ENCODE peak calls at places on chromosomes 11 and 22, in four cellular contexts. J is H1, U is WTC11, D is SK-N-SH. Z is an unnamed sample.

GRCh38 chr22:22815397-22816170 is 72.0 kb upstream of the IGLL5 start:
- DNase-seq in U (no peak), D (no peak), J (no peak), Z (no peak)

GRCh38 chr11:36746886-36747710 is 149.1 kb upstream of the RAG2 start:
- DNase-seq in D (peak), J (peak), U (peak), Z (peak)

GRCh38 chr11:130636672-130637463 is 188.4 kb downstream of the ADAMTS15 start:
- DNase-seq in J (no peak), U (no peak), D (no peak), Z (no peak)

GRCh38 chr22:17171313-17172171 is 12.5 kb upstream of the HDHD5 start:
- DNase-seq in U (peak), D (peak), J (peak), Z (peak)

GRCh38 chr22:26170795-26171194 is 1.5 kb downstream of the SEZ6L start:
- DNase-seq in U (peak), J (no peak), D (peak), Z (peak)

GRCh38 chr11:57474017-57474750 is 13.9 kb downstream of the RTN4RL2 start:
- DNase-seq in D (peak), J (no peak), U (no peak), Z (peak)

GRCh38 chr11:31809857-31810778 is 1.0 kb downstream of the PAX6 start:
- DNase-seq in J (no peak), U (peak), D (peak), Z (peak)

GRCh38 chr11:28243057-28243456 is 134.9 kb downstream of the METTL15 start:
- DNase-seq in J (no peak), U (no peak), D (no peak), Z (no peak)

GRCh38 chr11:71080239-71081097 is 171.9 kb downstream of the SHANK2 start:
- DNase-seq in U (peak), J (peak), D (peak), Z (peak)

GRCh38 chr11:86502137-86502536 is 127.5 kb downstream of the CCDC81 start:
- DNase-seq in J (no peak), D (no peak), U (no peak), Z (no peak)

GRCh38 chr11:120121914-120122473 is 15.9 kb downstream of the TRIM29 start:
- DNase-seq in D (no peak), J (no peak), U (no peak), Z (no peak)

GRCh38 chr11:353315-353857 is 15.9 kb upstream of the B4GALNT4 start:
- DNase-seq in U (no peak), J (no peak), D (no peak), Z (no peak)

GRCh38 chr11:94196363-94196762 is 67.7 kb downstream of the PANX1 start:
- DNase-seq in U (no peak), D (no peak), J (no peak), Z (no peak)

GRCh38 chr11:16572946-16573345 is 165.5 kb upstream of the C11orf58 start:
- DNase-seq in J (no peak), D (no peak), U (no peak), Z (no peak)

DNA sequence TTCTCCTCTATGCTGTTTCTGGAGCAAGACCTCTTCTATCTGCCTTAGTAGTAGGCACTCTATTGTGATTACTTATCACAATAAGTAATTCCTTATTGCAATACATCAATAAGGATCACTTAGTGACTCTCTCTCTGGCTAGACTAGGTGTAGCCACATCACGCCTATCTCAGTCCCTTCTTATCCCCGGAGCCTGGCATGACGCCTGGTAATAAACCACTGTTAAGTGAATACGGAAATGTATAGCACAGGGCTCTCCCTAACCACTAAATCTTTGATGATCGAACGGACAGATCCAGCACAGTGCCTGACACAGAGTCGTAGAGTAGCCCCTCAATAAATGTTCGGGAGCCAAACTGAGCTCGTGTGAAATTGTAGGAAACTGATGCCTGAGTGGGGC is 143.3 kb downstream of the FBXO7 start:
- DNase-seq in J (no peak), D (no peak), U (no peak), Z (no peak)
- TF ChIP-seq TEAD4 in J (no peak), D (no peak), U (no peak), Z (no peak)

GRCh38 chr22:41300661-41301060 is 664 bp upstream of the ZC3H7B start:
- DNase-seq in D (no peak), J (no peak), U (no peak), Z (no peak)
- TF ChIP-seq TEAD4 in D (no peak), J (no peak), U (no peak), Z (no peak)

DNA sequence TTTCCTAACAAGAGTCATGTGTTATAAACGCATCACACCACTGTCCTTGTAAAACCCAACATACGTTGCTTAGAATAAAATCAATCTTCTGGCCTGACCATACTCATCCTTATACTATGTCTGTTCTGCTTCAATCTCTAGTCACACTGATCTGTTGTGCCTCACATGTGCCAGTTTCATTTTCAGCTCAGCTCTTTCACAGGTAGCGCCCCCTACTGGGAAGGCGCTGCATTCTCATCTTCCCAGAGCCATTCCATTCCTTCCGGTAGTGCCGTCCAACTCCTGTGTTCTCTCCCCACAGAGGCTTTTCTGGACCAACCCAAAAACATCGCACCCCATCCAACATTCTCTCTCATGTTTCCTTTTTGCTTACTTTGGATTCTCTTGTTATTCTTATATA is 22.2 kb downstream of the CASP5 start:
- DNase-seq in U (peak), J (no peak), D (no peak), Z (peak)
- TF ChIP-seq TEAD4 in U (no peak), J (peak), D (no peak), Z (no peak)

GRCh38 chr11:68987211-68987610 is 6.4 kb upstream of the MRGPRD start:
- DNase-seq in U (no peak), J (no peak), D (no peak), Z (no peak)
- TF ChIP-seq TEAD4 in U (no peak), J (no peak), D (no peak), Z (no peak)

GRCh38 chr11:10770626-10771254 is 19.7 kb downstream of the CTR9 start:
- DNase-seq in U (peak), J (no peak), D (peak), Z (peak)
- TF ChIP-seq TEAD4 in U (no peak), J (no peak), D (no peak), Z (no peak)

DNA sequence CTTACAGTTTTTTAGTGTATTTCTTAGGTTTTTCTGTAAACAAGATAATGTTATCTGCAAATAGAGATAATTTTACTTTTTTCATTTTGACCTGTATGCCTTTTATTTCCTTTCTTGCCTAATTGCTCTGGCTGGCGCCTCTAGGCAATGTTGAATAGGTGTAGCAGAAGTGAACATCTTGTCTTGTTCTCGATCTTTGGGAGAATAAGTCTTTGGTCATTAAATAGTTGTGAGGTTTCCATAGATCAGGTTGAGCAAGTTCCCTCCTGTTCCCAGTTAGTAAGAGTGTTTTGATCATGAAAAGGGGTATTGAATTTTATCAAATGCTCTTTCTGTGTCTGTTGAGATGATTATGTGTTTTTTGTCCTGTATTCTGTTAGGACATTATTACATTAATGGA is 24.0 kb downstream of the PIH1D2 start:
- DNase-seq in U (no peak), J (no peak), D (no peak), Z (no peak)
- TF ChIP-seq TEAD4 in U (no peak), J (no peak), D (no peak), Z (no peak)

DNA sequence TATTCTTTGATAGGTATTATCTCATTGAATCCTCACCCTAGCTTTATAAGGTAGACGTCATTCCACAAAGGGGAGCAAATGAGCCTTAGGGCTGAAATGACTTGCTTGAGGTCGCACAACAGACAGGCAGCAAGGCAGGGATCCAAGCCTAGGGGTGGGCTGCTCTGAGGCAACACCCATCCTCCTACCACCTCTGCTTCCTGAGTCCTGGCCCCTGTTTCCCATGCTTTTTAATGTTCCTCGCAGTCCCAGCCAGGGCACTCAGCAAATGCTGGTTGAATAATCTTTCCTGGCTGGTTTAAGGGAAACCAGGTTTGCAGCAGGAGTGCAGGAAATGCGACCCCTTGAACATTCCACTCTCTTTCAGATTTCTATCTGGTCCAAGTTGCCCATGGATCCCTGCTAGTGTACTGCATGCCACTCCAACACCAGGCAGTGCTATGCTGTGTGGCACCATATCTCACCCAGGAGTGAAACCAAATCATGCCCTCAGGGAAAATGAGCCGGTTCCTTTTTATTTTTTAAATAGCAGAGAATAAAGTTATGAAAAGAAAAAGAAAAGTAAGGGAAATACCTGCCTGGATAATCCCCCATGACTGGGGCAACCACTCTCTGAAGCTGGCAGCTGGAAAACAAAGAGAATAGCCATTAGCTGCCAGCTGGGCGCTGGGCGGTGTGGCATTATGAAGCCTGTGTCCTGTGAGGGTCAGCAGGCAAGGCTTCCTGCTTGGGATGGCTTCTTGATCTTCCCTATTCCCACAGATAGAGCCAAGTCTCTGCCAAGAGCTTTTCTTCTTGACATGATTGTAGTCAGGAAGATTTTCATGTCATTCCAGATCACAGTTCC is 21.8 kb downstream of the MICAL2 start:
- DNase-seq in D (no peak), J (no peak), U (no peak), Z (no peak)
- TF ChIP-seq TEAD4 in D (no peak), J (no peak), U (no peak), Z (no peak)

GRCh38 chr11:2465201-2466068 is 20.6 kb downstream of the KCNQ1 start:
- DNase-seq in J (no peak), D (no peak), U (no peak), Z (no peak)
- TF ChIP-seq TEAD4 in J (no peak), D (no peak), U (no peak), Z (no peak)

GRCh38 chr22:50700387-50701075 is 27.9 kb downstream of the SHANK3 start:
- DNase-seq in U (peak), D (no peak), J (no peak), Z (no peak)
- TF ChIP-seq TEAD4 in U (no peak), D (no peak), J (no peak), Z (no peak)

Z was measured in K562.